ENCODE peak calls at places on chromosomes 16 and 17, in six cellular contexts. S, V, X, F, T and D are unnamed samples. For H3K36me3, the result is how much of the 10 kb centered on the place peaks cover.

GRCh38 chr16:5551909-5552308 is 454.3 kb upstream of the EEF2KMT start:
- DNase-seq in S (no peak), T (no peak), V (no peak), X (no peak), F (no peak), D (no peak)

GRCh38 chr16:89565256-89565505 is 4.7 kb downstream of the RPL13 start:
- DNase-seq in S (no peak), V (no peak), X (no peak), T (no peak), F (no peak), D (peak)

GRCh38 chr17:73396429-73397277 is 84.9 kb upstream of the CDC42EP4 start:
- DNase-seq in F (no peak), V (no peak), T (peak), S (no peak), X (no peak), D (no peak)

GRCh38 chr16:2295056-2295798 is 27.3 kb upstream of the RNPS1 start:
- DNase-seq in X (peak), S (no peak), F (no peak), V (no peak), T (no peak), D (no peak)

GRCh38 chr17:80743181-80743771 is 198.6 kb downstream of the RPTOR start:
- DNase-seq in T (no peak), S (no peak), F (no peak), X (no peak), V (no peak), D (no peak)

GRCh38 chr17:19508327-19508867 is 25.3 kb upstream of the SLC47A1 start:
- DNase-seq in S (peak), X (no peak), T (no peak), F (peak), V (peak), D (peak)

GRCh38 chr17:76240461-76241204 is at the start of gene RNF157:
- DNase-seq in S (peak), X (peak), V (peak), T (peak), F (peak), D (no peak)

GRCh38 chr17:28968269-28968913 is 17.1 kb upstream of the PHF12 start:
- DNase-seq in T (no peak), S (no peak), F (no peak), X (no peak), V (no peak), D (no peak)

GRCh38 chr16:30805370-30806169 is 18.6 kb upstream of the ZNF629 start:
- DNase-seq in F (peak), V (peak), T (peak), X (peak), S (peak), D (peak)

GRCh38 chr16:75402174-75402820 is 31.0 kb downstream of the CFDP1 start:
- DNase-seq in V (no peak), F (no peak), T (peak), S (no peak), X (no peak), D (peak)

GRCh38 chr17:62653831-62654829 is 26.7 kb downstream of the MRC2 start:
- DNase-seq in T (peak), X (no peak), S (peak), F (peak), V (peak), D (no peak)

GRCh38 chr17:41163828-41164227 is 3.3 kb upstream of the KRTAP4-4 start:
- DNase-seq in S (no peak), T (no peak), X (no peak), V (no peak), F (no peak), D (peak)

GRCh38 chr17:80855196-80855967 is 136.3 kb upstream of the CHMP6 start:
- DNase-seq in S (no peak), V (no peak), F (no peak), X (no peak), T (no peak), D (no peak)

GRCh38 chr16:70433456-70434103 is 5.3 kb downstream of the ST3GAL2 start:
- DNase-seq in X (no peak), T (peak), V (peak), F (peak), S (no peak), D (no peak)

GRCh38 chr16:50622029-50622428 is 59.1 kb downstream of the SNX20 start:
- DNase-seq in S (no peak), T (no peak), X (no peak), V (no peak), F (no peak), D (no peak)

GRCh38 chr16:85372627-85373372 is 240.3 kb upstream of the GSE1 start:
- DNase-seq in V (no peak), X (no peak), F (peak), S (no peak), T (peak), D (peak)

GRCh38 chr17:35006961-35007360 is 26.6 kb downstream of the LIG3 start:
- DNase-seq in S (peak), T (no peak), X (no peak), V (no peak), F (no peak), D (no peak)

GRCh38 chr17:50920891-50921595 is 54.9 kb upstream of the TOB1 start:
- DNase-seq in F (no peak), V (no peak), S (no peak), T (no peak), X (no peak), D (no peak)

GRCh38 chr17:13106171-13106570 is 88.3 kb upstream of the ELAC2 start:
- DNase-seq in S (no peak), F (no peak), X (no peak), T (no peak), V (no peak), D (no peak)

GRCh38 chr16:1543085-1543896 is 9.8 kb downstream of the TMEM204 start:
- DNase-seq in F (peak), T (peak), V (peak), X (no peak), S (no peak), D (peak)

GRCh38 chr16:12099451-12100123 is 123.1 kb downstream of the SNX29 start:
- DNase-seq in T (no peak), F (no peak), S (no peak), X (no peak), V (no peak), D (no peak)

GRCh38 chr16:24729243-24729966 is at the start of gene TNRC6A:
- DNase-seq in T (peak), X (peak), S (peak), V (peak), F (peak), D (peak)

DNA sequence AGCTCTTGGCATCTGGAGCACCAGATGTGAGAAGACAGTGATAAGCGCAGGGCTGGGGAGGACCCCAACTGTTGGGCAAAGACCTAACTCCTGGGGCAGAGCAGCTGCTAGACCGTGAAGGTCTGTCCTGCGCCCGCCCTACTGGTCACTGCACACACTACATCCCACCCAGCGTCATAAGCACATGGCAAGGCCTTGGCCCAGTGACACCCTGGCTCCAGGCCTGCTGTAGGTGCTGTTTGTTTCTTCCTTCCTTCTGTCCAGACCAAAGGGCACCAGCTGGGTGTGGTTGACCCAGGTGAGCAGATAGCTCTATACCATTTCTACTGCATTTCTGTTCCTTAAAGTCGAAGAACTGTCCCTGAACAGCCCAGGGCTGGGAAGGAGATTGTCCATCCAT is 6.4 kb downstream of the TRPV3 start:
- DNase-seq in S (no peak), V (no peak), T (no peak), F (no peak), X (no peak), D (no peak)
- TF ChIP-seq CTCF in S (no peak), V (no peak), T (no peak), F (no peak), X (peak), D (no peak)

GRCh38 chr17:63837962-63838585 is 4.4 kb downstream of the SMARCD2 start:
- DNase-seq in T (no peak), X (no peak), S (no peak), V (no peak), F (peak), D (no peak)

GRCh38 chr17:63836811-63837210 is 5.7 kb downstream of the SMARCD2 start:
- DNase-seq in S (no peak), V (no peak), X (no peak), F (no peak), T (no peak), D (no peak)

GRCh38 chr17:63840591-63841349 is 1.7 kb downstream of the SMARCD2 start:
- DNase-seq in F (peak), X (no peak), V (peak), T (peak), S (peak), D (no peak)

GRCh38 chr17:63837480-63837879 is 5.0 kb downstream of the SMARCD2 start:
- DNase-seq in F (peak), T (no peak), V (no peak), X (no peak), S (no peak), D (no peak)

DNA sequence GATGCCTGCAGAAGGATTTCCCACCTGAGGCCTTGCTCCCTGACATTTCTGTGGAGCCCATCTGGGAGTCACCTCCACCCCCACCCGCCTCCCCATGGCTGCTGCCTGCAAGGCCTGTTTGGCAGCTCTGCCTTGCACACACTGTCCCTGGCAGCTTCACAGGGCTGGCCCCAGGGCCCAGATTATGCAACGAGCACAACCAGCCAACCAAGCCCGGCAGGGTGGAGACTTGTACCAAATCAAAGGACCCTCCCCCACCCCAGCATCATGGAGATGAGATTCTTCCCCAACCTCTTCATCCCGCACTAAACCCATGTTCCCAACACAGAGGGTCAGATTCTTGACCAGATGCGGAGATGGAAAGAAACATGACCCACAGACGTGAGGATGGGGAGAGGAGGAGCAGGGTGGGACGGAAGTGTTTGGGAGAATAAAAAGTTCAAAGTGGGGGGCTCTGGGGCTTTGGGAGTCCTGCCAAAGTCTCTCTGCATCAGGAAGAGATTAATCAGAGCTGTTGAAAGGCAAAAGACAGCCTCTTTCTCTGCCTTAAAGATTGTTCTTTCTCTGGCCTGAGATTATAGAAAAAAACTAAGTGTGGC is 3.8 kb downstream of the SMARCD2 start:
- DNase-seq in F (peak), X (no peak), V (peak), T (peak), S (peak), D (peak)
- H3K4me3 ChIP-seq in F (peak), X (no peak), V (peak), T (no peak), S (peak), D (no peak)

DNA sequence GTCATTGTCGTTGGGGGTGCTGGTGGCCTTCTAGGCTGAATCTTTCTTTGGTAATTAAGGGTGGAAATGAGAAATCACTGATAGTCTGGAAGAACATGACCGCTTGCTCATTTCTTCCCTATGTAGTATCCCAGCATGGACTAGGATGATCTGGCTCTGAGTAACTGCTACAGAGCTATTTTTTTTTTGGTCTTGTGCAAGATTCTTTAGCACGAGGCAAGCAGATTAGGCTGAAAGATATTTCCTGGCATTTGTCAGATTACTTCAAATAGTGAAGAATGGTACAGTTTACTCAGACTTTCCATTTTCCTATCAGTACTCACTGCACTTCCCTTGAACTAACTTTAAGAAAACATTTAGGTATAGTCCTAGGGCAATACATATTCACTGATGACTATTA is 89.0 kb downstream of the SYCE1L start:
- DNase-seq in T (peak), F (no peak), S (no peak), V (no peak), X (no peak), D (peak)
- H3K36me3 ChIP-seq in T (under half), F (under half), S (under half), V (under half), X (under half), D (under half)

DNA sequence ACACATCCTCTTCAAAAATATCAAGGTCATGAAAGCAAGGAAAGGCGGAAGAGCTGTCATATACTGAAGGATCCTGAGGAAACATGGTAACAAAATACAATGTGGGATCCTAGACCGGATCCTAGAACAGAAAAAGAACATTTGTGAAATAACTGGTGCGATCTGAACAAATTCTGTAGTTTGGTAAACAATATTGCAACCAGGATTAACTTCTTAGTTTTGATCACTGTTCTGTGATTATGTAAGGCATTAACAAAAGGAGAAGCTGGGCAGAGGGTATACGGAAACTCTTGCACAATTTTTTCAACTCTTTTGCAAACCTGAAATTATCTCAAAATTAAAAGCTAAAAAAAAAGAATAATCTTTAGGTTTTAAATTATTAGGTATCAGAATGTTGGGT is 109.7 kb downstream of the TRIM37 start:
- DNase-seq in X (no peak), T (no peak), S (no peak), V (no peak), F (no peak), D (no peak)
- TF ChIP-seq CTCF in X (no peak), T (no peak), S (no peak), V (no peak), F (no peak), D (no peak)

GRCh38 chr17:33290156-33290697 is 2.9 kb downstream of the ASIC2 start:
- DNase-seq in F (no peak), S (no peak), V (no peak), X (no peak), T (no peak), D (no peak)
- H3K4me3 ChIP-seq in F (no peak), S (no peak), V (no peak), X (no peak), T (no peak), D (no peak)

DNA sequence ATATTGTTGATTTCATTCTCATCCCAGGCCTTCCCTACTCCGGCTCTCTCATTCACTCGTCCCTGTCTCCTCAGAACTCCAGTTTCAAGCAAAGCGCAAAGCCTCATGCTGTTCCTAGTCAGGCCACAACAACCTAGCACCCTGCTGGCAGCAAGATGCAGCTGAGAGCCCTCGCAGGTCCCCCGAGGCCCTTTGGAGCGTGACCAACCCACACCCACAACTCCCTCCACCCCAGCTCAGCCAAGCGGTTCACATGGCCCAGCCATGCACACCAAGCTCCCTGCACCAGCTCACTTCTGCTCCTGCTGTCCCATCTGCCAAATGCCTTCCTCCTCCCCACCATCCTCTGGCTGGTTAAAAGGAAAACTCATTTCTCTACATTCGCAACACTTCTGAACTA is 195.8 kb downstream of the IRX5 start:
- DNase-seq in V (no peak), T (no peak), F (no peak), X (peak), S (no peak), D (no peak)
- H3K36me3 ChIP-seq in V (under half), T (under half), F (under half), X (under half), S (under half), D (under half)

GRCh38 chr16:9823510-9823909 is 358.7 kb downstream of the GRIN2A start:
- DNase-seq in F (no peak), T (no peak), S (no peak), V (no peak), X (no peak), D (no peak)

GRCh38 chr16:9818702-9819101 is 363.5 kb downstream of the GRIN2A start:
- DNase-seq in X (no peak), F (no peak), S (no peak), V (no peak), T (no peak), D (no peak)

GRCh38 chr16:9821970-9822369 is 360.3 kb downstream of the GRIN2A start:
- DNase-seq in V (no peak), X (no peak), F (no peak), T (no peak), S (no peak), D (no peak)

GRCh38 chr16:9821331-9821730 is 360.9 kb downstream of the GRIN2A start:
- DNase-seq in X (no peak), F (no peak), T (no peak), S (no peak), V (no peak), D (no peak)

GRCh38 chr16:9820481-9821246 is 361.6 kb downstream of the GRIN2A start:
- DNase-seq in T (no peak), F (no peak), X (no peak), S (no peak), V (no peak), D (no peak)
- TF ChIP-seq CTCF in T (no peak), F (no peak), X (no peak), S (no peak), V (no peak), D (no peak)

DNA sequence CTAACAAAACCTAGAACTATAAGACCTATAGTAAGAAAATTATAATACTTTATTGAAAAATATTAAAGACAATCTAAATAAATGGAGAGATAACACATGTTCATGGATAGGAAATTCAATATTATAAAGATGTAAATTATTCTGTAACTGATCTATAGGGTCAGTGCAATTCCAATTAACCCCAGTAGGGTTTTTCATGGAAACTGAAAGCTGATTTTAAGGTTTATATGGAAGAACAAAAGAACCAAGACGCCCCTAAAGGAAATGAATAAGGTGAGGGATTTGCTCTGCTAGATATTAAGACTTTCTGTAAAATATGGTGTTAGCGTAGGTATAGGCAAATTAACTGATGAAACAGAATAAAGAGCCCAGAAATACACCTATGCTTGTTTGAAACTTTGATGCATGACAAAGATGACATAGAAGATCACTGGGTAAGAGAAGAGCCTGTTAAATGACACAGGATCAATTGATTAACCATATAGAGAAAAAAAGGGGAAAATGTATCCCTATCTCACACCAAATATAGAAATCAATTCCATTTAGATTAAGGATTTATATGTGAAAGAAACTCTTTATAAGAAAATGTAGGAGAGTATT is 3.0 kb downstream of the ICAM2 start:
- DNase-seq in F (no peak), X (no peak), V (no peak), S (no peak), T (no peak), D (no peak)
- H3K4me3 ChIP-seq in F (no peak), X (no peak), V (peak), S (no peak), T (no peak), D (no peak)

GRCh38 chr17:75061055-75061438 is 14.0 kb downstream of the KCTD2 start:
- DNase-seq in S (no peak), V (no peak), F (no peak), X (no peak), T (no peak), D (no peak)

GRCh38 chr17:75059369-75060345 is 12.6 kb downstream of the KCTD2 start:
- DNase-seq in T (peak), S (peak), X (no peak), F (peak), V (peak), D (peak)

GRCh38 chr17:75063201-75063600 is 16.2 kb downstream of the KCTD2 start:
- DNase-seq in X (no peak), V (no peak), S (no peak), T (no peak), F (no peak), D (no peak)

GRCh38 chr17:75061618-75062017 is 14.6 kb downstream of the KCTD2 start:
- DNase-seq in T (no peak), S (no peak), V (no peak), F (no peak), X (no peak), D (no peak)

DNA sequence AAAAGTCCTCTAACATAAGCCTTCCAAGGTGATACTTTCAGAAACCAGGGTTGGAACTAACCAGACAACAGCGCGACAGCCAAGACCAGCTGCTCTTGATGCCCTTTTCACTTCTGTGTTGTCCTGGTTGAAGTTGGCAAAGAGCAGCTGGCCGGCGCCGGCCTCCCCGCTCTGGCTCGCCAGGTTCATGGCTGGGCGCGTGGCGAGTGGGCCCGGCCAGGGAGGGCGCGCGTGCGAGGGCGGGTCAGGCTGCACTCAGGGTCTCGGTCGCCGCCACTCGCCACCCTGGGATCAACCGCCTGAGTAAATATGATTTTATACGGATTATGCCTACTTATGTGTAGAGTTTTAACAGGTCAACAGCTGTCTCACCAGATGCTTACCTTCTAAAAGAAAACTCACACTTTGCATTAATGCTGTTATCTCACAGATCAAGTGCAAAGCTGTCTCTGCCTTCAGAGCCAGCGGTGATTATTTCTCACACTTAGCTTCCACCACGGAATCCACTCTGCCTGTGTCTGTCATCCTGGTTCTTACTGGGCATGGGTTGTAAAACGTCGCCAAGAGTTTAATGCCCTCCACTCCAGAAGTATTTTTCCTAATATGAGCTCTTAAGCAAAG is 13.5 kb downstream of the KCTD2 start:
- DNase-seq in F (no peak), V (no peak), S (no peak), X (no peak), T (no peak), D (no peak)
- H3K36me3 ChIP-seq in F (half or more), V (half or more), S (under half), X (under half), T (half or more), D (under half)

GRCh38 chr17:52442350-52442749 is 283.8 kb upstream of the CA10 start:
- DNase-seq in S (no peak), X (no peak), F (no peak), V (no peak), T (no peak), D (no peak)
- TF ChIP-seq CTCF in S (no peak), X (no peak), F (no peak), V (no peak), T (no peak), D (no peak)